ENCODE peak calls at places on chromosomes 5 and 9, in six cellular contexts. One of them, this sample, is unnamed.

GRCh38 chr5:103178167-103178566 is 58.1 kb downstream of the PPIP5K2 start:
- DNase-seq in tibial artery: no peak
- DNase-seq in epithelial cell of esophagus: no peak
- DNase-seq in HFFc6: no peak
- DNase-seq in lower leg skin: no peak
- DNase-seq in AG10803: no peak
- DNase-seq in this sample: no peak

GRCh38 chr5:152456815-152457443 is 51.9 kb upstream of the NMUR2 start:
- DNase-seq in HFFc6: no peak
- DNase-seq in tibial artery: no peak
- DNase-seq in lower leg skin: no peak
- DNase-seq in epithelial cell of esophagus: no peak
- DNase-seq in AG10803: no peak
- DNase-seq in this sample: no peak

GRCh38 chr9:82456621-82457020 is 468.0 kb downstream of the SPATA31D1 start:
- DNase-seq in epithelial cell of esophagus: peak; percentile 72
- DNase-seq in tibial artery: no peak
- DNase-seq in AG10803: peak; percentile 39
- DNase-seq in HFFc6: peak; percentile 64
- DNase-seq in lower leg skin: no peak
- DNase-seq in this sample: no peak

GRCh38 chr9:29657821-29658220 is 2084.5 kb upstream of the C9orf72 start:
- DNase-seq in HFFc6: no peak
- DNase-seq in tibial artery: no peak
- DNase-seq in AG10803: no peak
- DNase-seq in lower leg skin: no peak
- DNase-seq in epithelial cell of esophagus: no peak
- DNase-seq in this sample: no peak

GRCh38 chr9:31519011-31519410 is 865.4 kb upstream of the ACO1 start:
- DNase-seq in tibial artery: no peak
- DNase-seq in lower leg skin: no peak
- DNase-seq in epithelial cell of esophagus: peak; percentile 34
- DNase-seq in HFFc6: no peak
- DNase-seq in AG10803: no peak
- DNase-seq in this sample: no peak

GRCh38 chr5:123261752-123262151 is 161.5 kb downstream of the CEP120 start:
- DNase-seq in tibial artery: no peak
- DNase-seq in AG10803: no peak
- DNase-seq in HFFc6: no peak
- DNase-seq in lower leg skin: no peak
- DNase-seq in epithelial cell of esophagus: peak; percentile 39
- DNase-seq in this sample: no peak

GRCh38 chr5:99553411-99553810 is 624.6 kb upstream of the CHD1 start:
- DNase-seq in tibial artery: no peak
- DNase-seq in lower leg skin: no peak
- DNase-seq in epithelial cell of esophagus: no peak
- DNase-seq in AG10803: no peak
- DNase-seq in HFFc6: no peak
- DNase-seq in this sample: no peak

GRCh38 chr5:132176987-132177386 is 50.7 kb downstream of the P4HA2 start:
- DNase-seq in lower leg skin: no peak
- DNase-seq in epithelial cell of esophagus: no peak
- DNase-seq in AG10803: no peak
- DNase-seq in tibial artery: no peak
- DNase-seq in HFFc6: no peak
- DNase-seq in this sample: no peak

GRCh38 chr9:112193562-112194288 is 18.6 kb upstream of the SUSD1 start:
- DNase-seq in lower leg skin: no peak
- DNase-seq in tibial artery: no peak
- DNase-seq in HFFc6: no peak
- DNase-seq in epithelial cell of esophagus: no peak
- DNase-seq in AG10803: no peak
- DNase-seq in this sample: no peak

GRCh38 chr9:78601957-78602565 is 305.1 kb downstream of the PSAT1 start:
- DNase-seq in AG10803: peak; percentile 61
- DNase-seq in HFFc6: peak; percentile 59
- DNase-seq in epithelial cell of esophagus: peak; percentile 91
- DNase-seq in lower leg skin: no peak
- DNase-seq in tibial artery: no peak
- DNase-seq in this sample: no peak

GRCh38 chr9:108722396-108722795 is 133.4 kb downstream of the ACTL7B start:
- DNase-seq in tibial artery: peak; percentile 68
- DNase-seq in lower leg skin: peak; percentile 52
- DNase-seq in epithelial cell of esophagus: no peak
- DNase-seq in HFFc6: no peak
- DNase-seq in AG10803: peak; percentile 42
- DNase-seq in this sample: no peak

GRCh38 chr5:156815988-156816599 is 34.0 kb upstream of the PPP1R2B start:
- DNase-seq in lower leg skin: no peak
- DNase-seq in tibial artery: no peak
- DNase-seq in epithelial cell of esophagus: peak; percentile 9
- DNase-seq in AG10803: peak; percentile 51
- DNase-seq in HFFc6: peak; percentile 4
- DNase-seq in this sample: no peak

GRCh38 chr5:672329-673139 is 20.6 kb downstream of the TPPP start:
- DNase-seq in AG10803: peak; percentile 76
- DNase-seq in lower leg skin: peak; percentile 62
- DNase-seq in tibial artery: peak; percentile 75
- DNase-seq in HFFc6: peak; percentile 94
- DNase-seq in epithelial cell of esophagus: peak; percentile 72
- DNase-seq in this sample: no peak

GRCh38 chr5:96377167-96377566 is 55.9 kb downstream of the PCSK1 start:
- DNase-seq in epithelial cell of esophagus: peak; percentile 17
- DNase-seq in AG10803: peak; percentile 11
- DNase-seq in tibial artery: no peak
- DNase-seq in HFFc6: no peak
- DNase-seq in lower leg skin: no peak
- DNase-seq in this sample: no peak

GRCh38 chr9:121599186-121599871 is 52.1 kb upstream of the DAB2IP start:
- DNase-seq in lower leg skin: no peak
- DNase-seq in HFFc6: no peak
- DNase-seq in AG10803: no peak
- DNase-seq in epithelial cell of esophagus: peak; percentile 64
- DNase-seq in tibial artery: peak; percentile 92
- DNase-seq in this sample: no peak

GRCh38 chr9:29160763-29161353 is 1587.6 kb upstream of the C9orf72 start:
- DNase-seq in tibial artery: no peak
- DNase-seq in epithelial cell of esophagus: peak; percentile 18
- DNase-seq in lower leg skin: no peak
- DNase-seq in AG10803: no peak
- DNase-seq in HFFc6: no peak
- DNase-seq in this sample: no peak

GRCh38 chr9:79431019-79431679 is 140.6 kb upstream of the TLE4 start:
- DNase-seq in AG10803: no peak
- DNase-seq in HFFc6: no peak
- DNase-seq in tibial artery: no peak
- DNase-seq in epithelial cell of esophagus: no peak
- DNase-seq in lower leg skin: no peak
- DNase-seq in this sample: no peak

GRCh38 chr9:100437860-100438805 is 11.2 kb downstream of the MSANTD3 start:
- DNase-seq in AG10803: peak; percentile 76
- DNase-seq in HFFc6: peak; percentile 74
- DNase-seq in tibial artery: peak; percentile 75
- DNase-seq in lower leg skin: peak; percentile 78
- DNase-seq in epithelial cell of esophagus: peak; percentile 79
- DNase-seq in this sample: peak; percentile 50

GRCh38 chr9:115717711-115718173 is 435.8 kb upstream of the PAPPA start:
- DNase-seq in tibial artery: no peak
- DNase-seq in epithelial cell of esophagus: no peak
- DNase-seq in lower leg skin: no peak
- DNase-seq in HFFc6: peak; percentile 47
- DNase-seq in AG10803: peak; percentile 98
- DNase-seq in this sample: no peak

GRCh38 chr5:170333161-170333909 is 35.8 kb upstream of the LCP2 start:
- DNase-seq in lower leg skin: no peak
- DNase-seq in HFFc6: no peak
- DNase-seq in AG10803: no peak
- DNase-seq in epithelial cell of esophagus: no peak
- DNase-seq in tibial artery: no peak
- DNase-seq in this sample: peak; percentile 70

GRCh38 chr5:154756203-154756870 is 1.2 kb downstream of the LARP1 start:
- DNase-seq in lower leg skin: peak; percentile 37
- DNase-seq in AG10803: peak; percentile 21
- DNase-seq in HFFc6: no peak
- DNase-seq in epithelial cell of esophagus: peak; percentile 16
- DNase-seq in tibial artery: peak; percentile 73
- DNase-seq in this sample: peak; percentile 54

GRCh38 chr9:80020530-80020929 is 448.8 kb downstream of the TLE4 start:
- DNase-seq in tibial artery: no peak
- DNase-seq in epithelial cell of esophagus: no peak
- DNase-seq in AG10803: no peak
- DNase-seq in HFFc6: no peak
- DNase-seq in lower leg skin: no peak
- DNase-seq in this sample: no peak

GRCh38 chr9:79637180-79637925 is 65.6 kb downstream of the TLE4 start:
- DNase-seq in tibial artery: no peak
- DNase-seq in epithelial cell of esophagus: no peak
- DNase-seq in lower leg skin: no peak
- DNase-seq in HFFc6: no peak
- DNase-seq in AG10803: no peak
- DNase-seq in this sample: no peak

GRCh38 chr5:117497626-117498025 is 923.0 kb upstream of the SEMA6A start:
- DNase-seq in epithelial cell of esophagus: no peak
- DNase-seq in HFFc6: no peak
- DNase-seq in tibial artery: no peak
- DNase-seq in AG10803: peak; percentile 3
- DNase-seq in lower leg skin: no peak
- DNase-seq in this sample: no peak

GRCh38 chr9:101119206-101119819 is 90.8 kb downstream of the PLPPR1 start:
- DNase-seq in AG10803: peak; percentile 6
- DNase-seq in lower leg skin: no peak
- DNase-seq in HFFc6: no peak
- DNase-seq in tibial artery: no peak
- DNase-seq in epithelial cell of esophagus: peak; percentile 61
- DNase-seq in this sample: no peak

GRCh38 chr9:36191290-36191645 is 547 bp downstream of the CLTA start:
- DNase-seq in epithelial cell of esophagus: peak; percentile 44
- DNase-seq in lower leg skin: no peak
- DNase-seq in tibial artery: no peak
- DNase-seq in HFFc6: no peak
- DNase-seq in AG10803: peak; percentile 40
- DNase-seq in this sample: no peak

GRCh38 chr5:106521701-106522100 is 1149.0 kb downstream of the EFNA5 start:
- DNase-seq in tibial artery: no peak
- DNase-seq in lower leg skin: no peak
- DNase-seq in epithelial cell of esophagus: peak; percentile 88
- DNase-seq in AG10803: peak; percentile 34
- DNase-seq in HFFc6: no peak
- DNase-seq in this sample: no peak

DNA sequence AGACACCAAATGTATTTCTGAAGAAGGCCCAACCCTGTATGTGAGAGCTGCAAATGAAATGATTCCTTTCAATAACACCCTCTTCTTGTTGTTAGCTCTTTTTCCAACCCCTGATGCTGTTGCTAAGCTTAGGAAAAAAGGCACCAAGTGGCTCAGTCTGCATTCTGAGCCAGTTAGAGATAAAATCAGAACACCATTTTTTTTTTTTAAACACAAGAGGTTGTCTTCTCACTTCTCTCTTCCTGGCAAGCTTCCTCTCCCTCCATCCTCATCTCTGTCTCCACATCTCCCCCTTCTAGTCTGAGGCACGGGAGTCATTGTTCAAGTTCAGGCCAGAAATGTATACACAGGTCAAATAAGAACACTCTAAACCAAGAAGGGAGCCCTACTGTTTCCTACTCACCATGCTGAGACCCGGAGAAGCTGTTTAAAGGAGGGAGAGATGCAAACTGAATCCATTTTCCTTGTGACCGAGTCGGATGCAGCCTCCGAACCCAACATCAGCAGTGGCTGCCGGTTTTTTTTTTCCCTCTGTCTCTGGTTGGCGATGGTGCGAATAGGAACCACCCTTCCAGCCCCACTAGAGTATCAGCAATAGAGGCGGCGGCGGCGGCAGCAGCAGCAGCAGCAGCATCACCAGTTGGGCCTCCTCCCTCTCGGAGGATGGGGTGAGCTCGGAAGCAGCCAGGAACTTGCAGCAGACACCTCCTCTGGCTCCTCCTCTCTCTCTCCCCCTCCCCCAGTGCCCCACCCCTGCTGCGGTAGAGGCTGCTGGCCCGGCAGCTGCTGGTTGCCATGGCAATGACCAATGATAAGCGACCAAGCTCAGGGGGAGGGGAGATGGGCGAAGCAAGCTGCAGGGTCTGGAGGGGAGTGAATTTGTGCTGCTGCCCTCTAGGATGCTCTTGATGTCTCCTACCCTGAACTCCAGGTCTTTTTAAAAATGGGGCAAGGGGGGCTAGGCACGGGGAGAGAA is at the start of gene JAKMIP2:
- DNase-seq in lower leg skin: peak; percentile 24
- DNase-seq in tibial artery: peak; percentile 64
- DNase-seq in epithelial cell of esophagus: peak; percentile 7
- DNase-seq in AG10803: peak; percentile 4
- DNase-seq in HFFc6: no peak
- DNase-seq in this sample: peak; percentile 58
- TF ChIP-seq CTCF in lower leg skin: no peak
- TF ChIP-seq CTCF in tibial artery: no peak
- TF ChIP-seq CTCF in epithelial cell of esophagus: no peak
- TF ChIP-seq CTCF in AG10803: no peak
- TF ChIP-seq CTCF in HFFc6: no peak
- TF ChIP-seq CTCF in this sample: no peak

DNA sequence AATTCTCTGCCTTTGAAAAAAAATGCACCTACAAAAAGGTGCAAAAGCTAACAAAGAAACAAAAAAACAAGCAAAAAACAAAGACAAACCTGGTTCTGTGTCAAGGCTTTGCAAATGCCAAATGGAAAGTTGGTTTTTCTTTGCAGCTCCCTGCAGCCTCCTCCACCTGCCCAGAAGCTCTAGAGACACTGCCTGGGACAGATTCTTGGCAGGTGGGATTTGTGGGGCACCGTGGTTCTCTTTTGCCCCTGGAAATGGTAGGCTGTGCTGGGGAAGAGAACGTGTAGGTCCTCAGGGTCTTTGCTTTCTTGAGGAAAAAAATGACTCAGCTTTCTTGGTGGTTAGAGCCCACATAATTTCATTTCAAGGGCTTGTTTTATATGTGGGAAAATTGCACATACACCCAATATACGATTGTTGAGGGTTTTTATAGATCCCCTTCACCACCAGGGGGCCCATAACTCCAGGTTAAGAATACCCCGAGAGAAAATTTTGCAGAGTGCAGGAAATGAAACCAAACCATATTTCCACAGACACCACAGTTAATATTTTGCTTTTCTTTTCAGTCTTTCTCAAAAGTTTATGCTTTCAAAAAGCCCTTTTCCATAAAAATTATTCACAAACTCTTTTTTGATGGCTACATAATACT is 58.7 kb downstream of the NXNL2 start:
- DNase-seq in lower leg skin: peak; percentile 50
- DNase-seq in epithelial cell of esophagus: peak; percentile 58
- DNase-seq in AG10803: peak; percentile 68
- DNase-seq in tibial artery: no peak
- DNase-seq in HFFc6: peak; percentile 42
- DNase-seq in this sample: no peak
- TF ChIP-seq CTCF in lower leg skin: no peak
- TF ChIP-seq CTCF in epithelial cell of esophagus: peak; percentile 60
- TF ChIP-seq CTCF in AG10803: peak; percentile 81
- TF ChIP-seq CTCF in tibial artery: peak; percentile 58
- TF ChIP-seq CTCF in HFFc6: peak; percentile 92
- TF ChIP-seq CTCF in this sample: peak; percentile 80

GRCh38 chr9:72478993-72479392 is 42.4 kb upstream of the TMC1 start:
- DNase-seq in tibial artery: no peak
- DNase-seq in epithelial cell of esophagus: no peak
- DNase-seq in lower leg skin: no peak
- DNase-seq in AG10803: peak; percentile 31
- DNase-seq in HFFc6: peak; percentile 16
- DNase-seq in this sample: no peak
- TF ChIP-seq CTCF in tibial artery: no peak
- TF ChIP-seq CTCF in epithelial cell of esophagus: no peak
- TF ChIP-seq CTCF in lower leg skin: no peak
- TF ChIP-seq CTCF in AG10803: no peak
- TF ChIP-seq CTCF in HFFc6: no peak
- TF ChIP-seq CTCF in this sample: no peak

GRCh38 chr5:143199161-143199560 is 204.3 kb downstream of the NR3C1 start:
- DNase-seq in AG10803: no peak
- DNase-seq in HFFc6: no peak
- DNase-seq in epithelial cell of esophagus: no peak
- DNase-seq in lower leg skin: no peak
- DNase-seq in tibial artery: no peak
- DNase-seq in this sample: no peak
- TF ChIP-seq CTCF in AG10803: no peak
- TF ChIP-seq CTCF in HFFc6: no peak
- TF ChIP-seq CTCF in epithelial cell of esophagus: no peak
- TF ChIP-seq CTCF in lower leg skin: no peak
- TF ChIP-seq CTCF in tibial artery: no peak
- TF ChIP-seq CTCF in this sample: no peak

This sample was measured in CD14-positive monocyte.